ENCODE peak calls at places on chromosome 14, in six cellular contexts. N, V, X, G, O and I are unnamed samples. For H3K4me1 and H3K9me3, the result is how much of the 10 kb centered on the place peaks cover.

GRCh38 chr14:76154539-76155126 is 2.9 kb downstream of the GPATCH2L start:
- DNase-seq in N (no peak), V (no peak), X (no peak), G (no peak), O (no peak), I (no peak)

GRCh38 chr14:72783741-72784140 is 110.2 kb downstream of the DPF3 start:
- DNase-seq in N (no peak), V (no peak), X (no peak), G (no peak), O (no peak), I (no peak)

GRCh38 chr14:34843011-34843554 is 32.1 kb downstream of the BAZ1A start:
- DNase-seq in N (no peak), V (peak), X (no peak), G (peak), O (peak), I (peak)

GRCh38 chr14:101477648-101478047 is 83.6 kb upstream of the DIO3 start:
- DNase-seq in N (no peak), V (no peak), X (no peak), G (peak), O (no peak), I (no peak)

GRCh38 chr14:51431033-51431709 is 191.1 kb downstream of the TMX1 start:
- DNase-seq in N (no peak), V (no peak), X (no peak), G (no peak), O (no peak), I (no peak)

GRCh38 chr14:89720741-89721315 is 233.7 kb downstream of the EFCAB11 start:
- DNase-seq in N (no peak), V (no peak), X (peak), G (no peak), O (no peak), I (no peak)

GRCh38 chr14:46054526-46054925 is 597.1 kb downstream of the RPL10L start:
- DNase-seq in N (no peak), V (no peak), X (no peak), G (no peak), O (peak), I (peak)

GRCh38 chr14:56648508-56649301 is 69.1 kb downstream of the TMEM260 start:
- DNase-seq in N (no peak), V (no peak), X (no peak), G (no peak), O (no peak), I (no peak)

GRCh38 chr14:75566321-75566720 is 12.1 kb upstream of the FLVCR2 start:
- DNase-seq in N (no peak), V (peak), X (no peak), G (no peak), O (no peak), I (no peak)

GRCh38 chr14:71338153-71338552 is 430.9 kb downstream of the PCNX1 start:
- DNase-seq in N (no peak), V (no peak), X (no peak), G (no peak), O (no peak), I (no peak)

GRCh38 chr14:71661441-71661840 is 270.8 kb upstream of the RGS6 start:
- DNase-seq in N (no peak), V (no peak), X (no peak), G (no peak), O (no peak), I (no peak)

GRCh38 chr14:58151701-58152568 is at the start of gene ARMH4:
- DNase-seq in N (peak), V (peak), X (peak), G (peak), O (peak), I (peak)

GRCh38 chr14:71625175-71625574 is 307.1 kb upstream of the RGS6 start:
- DNase-seq in N (no peak), V (no peak), X (no peak), G (no peak), O (peak), I (no peak)

GRCh38 chr14:84643438-84643837 is 886.5 kb upstream of the FLRT2 start:
- DNase-seq in N (no peak), V (no peak), X (no peak), G (no peak), O (no peak), I (no peak)

GRCh38 chr14:71855399-71856036 is 76.7 kb upstream of the RGS6 start:
- DNase-seq in N (no peak), V (no peak), X (peak), G (no peak), O (peak), I (peak)

GRCh38 chr14:23899788-23900187 is 53.8 kb upstream of the DHRS4 start:
- DNase-seq in N (no peak), V (no peak), X (no peak), G (no peak), O (no peak), I (no peak)

GRCh38 chr14:33524244-33524643 is 426.6 kb downstream of the EGLN3 start:
- DNase-seq in N (no peak), V (no peak), X (no peak), G (no peak), O (no peak), I (no peak)

GRCh38 chr14:97073622-97074021 is 276.4 kb downstream of the VRK1 start:
- DNase-seq in N (no peak), V (no peak), X (no peak), G (no peak), O (no peak), I (no peak)
- H3K4me1 ChIP-seq in N (under half), V (under half), X (under half), G (under half), O (under half), I (under half)

DNA sequence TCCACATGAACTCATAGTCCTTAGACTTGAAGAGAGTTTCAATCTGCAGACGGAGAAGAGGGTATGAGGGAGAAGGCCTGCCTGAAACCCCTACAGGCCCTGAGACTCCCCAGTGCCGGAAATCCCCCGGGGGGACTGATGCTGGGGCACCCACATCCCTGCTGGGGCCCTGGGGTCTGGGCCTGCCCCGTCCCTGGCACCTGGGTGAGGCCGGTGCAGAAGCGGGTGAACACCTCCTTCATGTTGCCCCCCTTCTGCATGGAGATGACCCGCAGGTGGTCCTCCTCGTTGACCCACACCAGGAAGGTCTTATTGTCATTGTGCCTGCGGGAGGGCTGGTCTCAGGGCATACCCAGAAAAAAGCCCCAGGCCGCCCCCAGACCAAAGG is 2.4 kb downstream of the CKB start:
- DNase-seq in N (peak), V (no peak), X (no peak), G (peak), O (no peak), I (no peak)
- H3K27ac ChIP-seq in N (peak), V (peak), X (no peak), G (peak), O (no peak), I (no peak)

DNA sequence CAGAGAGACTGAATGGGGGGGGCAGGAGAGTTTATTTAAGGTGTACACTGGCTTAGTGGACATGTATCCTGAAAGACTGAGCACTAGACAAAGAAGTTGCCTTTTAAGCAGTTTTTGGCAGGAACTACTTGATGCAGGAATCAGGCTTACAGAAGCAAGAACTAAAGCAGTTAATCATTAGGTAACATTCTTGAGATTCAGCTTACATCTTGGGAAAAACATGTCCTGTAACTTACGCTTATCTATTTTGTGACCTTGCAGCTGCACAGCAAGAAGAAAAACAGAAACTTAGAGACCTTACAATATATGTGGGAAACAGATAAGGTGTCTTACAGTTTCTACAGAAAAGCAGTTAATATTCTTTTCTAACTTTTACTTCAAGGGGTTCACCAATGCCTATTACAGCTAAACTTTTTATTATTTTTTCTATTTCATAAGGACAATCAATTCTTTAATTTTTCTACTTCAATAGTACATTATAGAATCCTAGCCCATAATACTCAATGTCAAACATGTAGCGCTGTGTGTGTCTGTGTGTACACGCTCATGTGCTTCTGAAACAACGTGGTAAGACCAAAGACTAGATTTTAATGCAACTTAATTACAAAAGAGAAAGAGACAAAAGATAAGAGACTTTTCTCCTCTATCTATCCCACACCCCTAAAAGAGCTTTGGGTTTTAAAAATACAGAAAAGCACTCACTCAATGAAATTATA is 276.9 kb downstream of the PRKD1 start:
- DNase-seq in N (no peak), V (no peak), X (no peak), G (no peak), O (peak), I (no peak)
- H3K9me3 ChIP-seq in N (under half), V (under half), X (under half), G (under half), O (under half), I (under half)

GRCh38 chr14:91372680-91373495 is 44.7 kb downstream of the CCDC88C start:
- DNase-seq in N (no peak), V (no peak), X (no peak), G (no peak), O (no peak), I (no peak)

GRCh38 chr14:91371990-91372375 is 45.6 kb downstream of the CCDC88C start:
- DNase-seq in N (no peak), V (no peak), X (no peak), G (no peak), O (no peak), I (no peak)

GRCh38 chr14:91369628-91370445 is 47.8 kb downstream of the CCDC88C start:
- DNase-seq in N (no peak), V (peak), X (no peak), G (no peak), O (no peak), I (peak)

GRCh38 chr14:91373591-91374245 is 43.9 kb downstream of the CCDC88C start:
- DNase-seq in N (no peak), V (no peak), X (no peak), G (no peak), O (no peak), I (no peak)

DNA sequence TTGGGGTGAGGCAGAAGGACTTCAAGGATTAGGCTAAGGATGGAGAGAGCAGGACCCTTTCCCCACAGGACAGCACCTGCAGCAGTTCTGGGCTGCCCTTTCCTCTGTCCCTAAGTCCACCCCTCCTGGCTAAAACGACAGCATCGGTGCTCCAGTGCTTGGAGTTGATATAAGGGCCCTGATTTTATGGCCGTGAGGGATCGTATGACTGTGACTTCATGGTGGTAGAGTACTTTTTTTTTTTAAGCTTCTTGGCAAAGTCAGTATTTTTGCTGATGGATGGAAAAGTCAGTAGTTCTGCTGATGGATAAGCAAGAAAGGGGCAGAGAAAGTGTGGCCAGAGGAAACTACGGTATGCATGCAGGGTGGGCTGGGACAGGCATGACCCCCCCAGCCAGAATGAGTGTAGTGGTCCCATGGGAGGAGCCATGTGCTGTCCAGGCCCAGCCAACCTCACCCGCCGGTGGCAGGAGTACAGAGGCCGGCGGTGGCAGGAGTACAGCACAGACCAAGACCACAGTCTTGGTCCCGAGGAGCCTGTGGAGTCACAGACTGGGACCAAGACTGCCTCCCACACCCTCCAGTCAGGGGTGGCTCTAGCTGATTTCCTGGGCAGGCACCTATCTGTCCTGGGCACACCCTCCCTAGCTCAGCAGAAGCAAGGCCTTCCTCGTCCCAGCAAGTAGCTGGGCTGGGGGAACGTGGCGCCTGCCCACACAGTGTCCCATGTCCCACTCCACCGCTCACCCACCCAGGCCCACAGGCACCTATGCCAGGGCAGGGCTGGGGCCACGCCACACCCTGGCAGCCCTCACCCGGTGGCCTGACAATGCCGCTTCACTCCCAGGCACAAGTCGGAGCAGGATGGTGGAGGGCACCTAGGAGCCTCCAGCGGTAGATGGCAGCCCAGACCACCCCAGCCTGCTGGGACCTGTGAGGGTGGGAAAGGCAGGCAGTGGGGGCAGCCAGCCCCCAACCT is 46.3 kb downstream of the CCDC88C start:
- DNase-seq in N (no peak), V (no peak), X (no peak), G (no peak), O (no peak), I (no peak)
- H3K4me1 ChIP-seq in N (under half), V (under half), X (half or more), G (under half), O (under half), I (under half)

DNA sequence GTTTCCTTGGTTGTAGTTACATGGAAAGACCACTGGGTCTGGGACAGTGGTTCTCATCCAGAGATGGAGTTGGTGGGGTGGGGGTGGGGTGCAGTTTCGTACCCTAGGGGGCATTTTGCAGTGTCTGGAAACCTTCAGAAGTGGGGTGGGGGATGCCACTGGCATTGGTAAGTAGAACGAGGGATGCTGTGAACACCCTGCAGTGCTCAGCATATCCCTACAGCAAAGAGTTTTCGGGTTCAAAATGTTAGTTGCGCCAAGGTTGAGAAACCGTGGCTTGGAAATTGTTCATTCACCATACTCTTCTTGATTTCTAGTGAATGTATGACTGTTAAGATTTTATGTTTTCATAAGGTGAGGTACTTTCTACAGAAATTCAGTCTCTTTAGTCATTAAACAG is 28.7 kb downstream of the TRAF3 start:
- DNase-seq in N (no peak), V (no peak), X (no peak), G (no peak), O (no peak), I (no peak)
- H3K27ac ChIP-seq in N (no peak), V (no peak), X (no peak), G (no peak), O (no peak), I (no peak)

GRCh38 chr14:28931999-28932398 is 165.4 kb downstream of the FOXG1 start:
- DNase-seq in N (no peak), V (no peak), X (no peak), G (no peak), O (no peak), I (no peak)
- H3K9me3 ChIP-seq in N (under half), V (under half), X (under half), G (under half), O (under half), I (under half)